ENCODE peak calls at places on chromosomes 6 and 20, in six cellular contexts. A is lung; M is stimulated activated CD4-positive, alpha-beta T cell treated with anti-CD3 and anti-CD28 coated beads, Interleukin-15, amount 100 ng/mL, for 1 hour; S is T-cell; Z is CD8-positive, alpha-beta memory T cell; H is nephron progenitor cell. O is an unnamed sample.

GRCh38 chr6:131761762-131762067 is 46.1 kb upstream of the ENPP1 start:
- DNase-seq in M (no peak), H (no peak), S (no peak), Z (no peak), A (no peak), O (no peak)

GRCh38 chr20:3390759-3391500 is 16.5 kb downstream of the DNAAF9 start:
- DNase-seq in S (no peak), M (no peak), Z (no peak), H (no peak), A (no peak), O (no peak)

GRCh38 chr6:3620389-3620788 is 131.1 kb downstream of the PXDC1 start:
- DNase-seq in A (no peak), H (no peak), Z (no peak), M (no peak), S (no peak), O (no peak)

GRCh38 chr20:41734506-41734945 is 116.3 kb upstream of the CHD6 start:
- DNase-seq in A (peak; percentile 39), H (peak; percentile 62), Z (peak; percentile 49), S (no peak), M (no peak), O (peak; percentile 21)

GRCh38 chr6:139060332-139060731 is 31.8 kb downstream of the ABRACL start:
- DNase-seq in S (no peak), A (no peak), Z (no peak), M (no peak), H (no peak), O (no peak)

GRCh38 chr6:19024737-19025136 is 637.6 kb downstream of the RNF144B start:
- DNase-seq in Z (no peak), M (no peak), H (peak; percentile 28), S (no peak), A (peak; percentile 46), O (no peak)

GRCh38 chr6:52253494-52253893 is 9.2 kb upstream of the IL17F start:
- DNase-seq in M (no peak), Z (no peak), H (no peak), A (no peak), S (no peak), O (peak; percentile 22)

GRCh38 chr20:38774167-38774566 is 25.9 kb downstream of the ACTR5 start:
- DNase-seq in A (no peak), Z (no peak), M (no peak), S (no peak), H (no peak), O (no peak)

GRCh38 chr6:128806274-128806673 is 76.7 kb upstream of the LAMA2 start:
- DNase-seq in H (no peak), S (no peak), M (no peak), Z (no peak), A (no peak), O (no peak)

GRCh38 chr6:119096683-119097310 is 18.3 kb upstream of the FAM184A start:
- DNase-seq in H (no peak), Z (no peak), S (no peak), A (peak; percentile 41), M (no peak), O (no peak)

GRCh38 chr20:46569961-46570360 is 19.5 kb upstream of the OCSTAMP start:
- DNase-seq in A (no peak), M (no peak), S (no peak), Z (no peak), H (no peak), O (no peak)

GRCh38 chr6:26536571-26537159 is 1.5 kb upstream of the HMGN4 start:
- DNase-seq in M (no peak), A (peak; percentile 31), Z (peak; percentile 53), H (no peak), S (no peak), O (peak; percentile 78)

GRCh38 chr6:91895592-91895991 is 1308.7 kb upstream of the MAP3K7 start:
- DNase-seq in M (no peak), Z (no peak), A (no peak), H (no peak), S (no peak), O (no peak)

GRCh38 chr6:94389218-94389617 is 969.9 kb upstream of the EPHA7 start:
- DNase-seq in Z (no peak), A (no peak), H (no peak), S (no peak), M (no peak), O (no peak)

GRCh38 chr6:132712366-132712765 is 1.5 kb downstream of the VNN1 start:
- DNase-seq in Z (no peak), M (no peak), H (no peak), S (no peak), A (no peak), O (no peak)

GRCh38 chr6:27890351-27891299 is 21.6 kb downstream of the OR2B2 start:
- DNase-seq in Z (peak; percentile 90), M (peak; percentile 42), S (peak; percentile 64), A (no peak), H (peak; percentile 69), O (peak; percentile 97)

GRCh38 chr6:17470953-17471335 is 77.5 kb downstream of the CAP2 start:
- DNase-seq in Z (no peak), A (no peak), S (no peak), H (no peak), M (no peak), O (no peak)

GRCh38 chr20:34058831-34059230 is 53.2 kb downstream of the EIF2S2 start:
- DNase-seq in H (no peak), M (no peak), S (peak; percentile 12), A (no peak), Z (no peak), O (no peak)

GRCh38 chr20:62710886-62711702 is 2.5 kb downstream of the NTSR1 start:
- DNase-seq in H (no peak), A (no peak), Z (no peak), M (no peak), S (no peak), O (no peak)

GRCh38 chr6:167925011-167925410 is 72.5 kb upstream of the KIF25 start:
- DNase-seq in H (no peak), Z (no peak), M (no peak), A (no peak), S (no peak), O (no peak)

GRCh38 chr6:111072801-111073360 is 14.4 kb upstream of the SLC16A10 start:
- DNase-seq in M (no peak), Z (no peak), S (no peak), H (no peak), A (no peak), O (no peak)

GRCh38 chr20:9884666-9885065 is 45.8 kb upstream of the PAK5 start:
- DNase-seq in H (no peak), Z (no peak), A (no peak), M (no peak), S (no peak), O (no peak)

GRCh38 chr6:90896165-90896549 is 309.3 kb upstream of the MAP3K7 start:
- DNase-seq in A (no peak), H (no peak), Z (no peak), M (no peak), S (no peak), O (no peak)

GRCh38 chr6:98783578-98783977 is 50.8 kb upstream of the POU3F2 start:
- DNase-seq in S (no peak), A (no peak), H (no peak), M (no peak), Z (no peak), O (no peak)

GRCh38 chr20:17794400-17794799 is 94.6 kb downstream of the BANF2 start:
- DNase-seq in H (no peak), S (no peak), M (no peak), Z (no peak), A (no peak), O (no peak)

GRCh38 chr6:149234051-149234962 is 83.2 kb upstream of the TAB2 start:
- DNase-seq in H (no peak), M (no peak), S (no peak), A (no peak), Z (no peak), O (no peak)

GRCh38 chr6:136656121-136656520 is 105.9 kb upstream of the MAP7 start:
- DNase-seq in M (no peak), Z (no peak), S (no peak), H (no peak), A (no peak), O (peak; percentile 57)

GRCh38 chr20:35018578-35019371 is 63.1 kb downstream of the MYH7B start:
- DNase-seq in H (no peak), M (no peak), Z (no peak), A (no peak), S (no peak), O (no peak)

GRCh38 chr6:9116026-9116425 is 680.7 kb upstream of the SLC35B3 start:
- DNase-seq in A (no peak), S (no peak), M (no peak), Z (no peak), H (no peak), O (no peak)

GRCh38 chr6:25173951-25174474 is 105.2 kb upstream of the CARMIL1 start:
- DNase-seq in S (no peak), Z (no peak), A (no peak), M (no peak), H (no peak), O (no peak)

GRCh38 chr6:41693281-41693838 is 42.0 kb downstream of the TFEB start:
- DNase-seq in M (no peak), A (no peak), H (no peak), S (no peak), Z (peak; percentile 8), O (no peak)